ENCODE peak calls at places on chromosomes 1 and 21, in ten cellular contexts. I is stimulated activated naive B cell treated with anti-CD40 and anti-IgM and Interleukin-4, amounts not matched to agents 10 μg/mL and 1 μg/mL and 100 μg/mL, for 72 hours; S is T follicular helper cell; A is fibroblast of the conjunctiva; V is islet precursor cell; X is caudate nucleus; C is GM04504; B is stimulated activated CD8-positive, alpha-beta memory T cell treated with anti-CD3 and anti-CD28 coated beads, Interleukin-15, amount 100 ng/mL, for 1 hour; R is activated CD8-positive, alpha-beta memory T cell treated with anti-CD3 and anti-CD28 coated beads for 4 hours; Z is HTR-8/SVneo. O is an unnamed sample.

GRCh38 chr1:63688302-63688701 is 85.5 kb upstream of the ROR1 start:
- DNase-seq in V (no peak), Z (no peak), I (no peak), S (no peak), B (no peak), R (no peak), C (no peak), A (no peak), X (no peak), O (no peak)

GRCh38 chr1:2085080-2085479 is 34.9 kb downstream of the PRKCZ start:
- DNase-seq in C (no peak), I (no peak), Z (no peak), V (no peak), S (no peak), B (no peak), A (no peak), X (peak; percentile 52), R (no peak), O (no peak)

GRCh38 chr1:145892486-145893087 is 6.9 kb upstream of the ANKRD35 start:
- DNase-seq in C (no peak), S (no peak), B (no peak), I (no peak), V (no peak), Z (no peak), R (no peak), A (no peak), X (no peak), O (no peak)

GRCh38 chr1:22673486-22674409 is 20.7 kb downstream of the C1QB start:
- DNase-seq in B (no peak), V (no peak), R (no peak), S (no peak), I (no peak), X (no peak), C (peak; percentile 24), A (peak; percentile 42), Z (peak; percentile 41), O (peak; percentile 59)

GRCh38 chr21:43585924-43586411 is 73.3 kb downstream of the HSF2BP start:
- DNase-seq in Z (peak; percentile 90), S (no peak), C (peak; percentile 97), X (no peak), A (peak; percentile 97), I (no peak), R (no peak), V (peak; percentile 94), B (no peak), O (peak; percentile 90)

GRCh38 chr1:95863086-95863485 is 629.1 kb downstream of the RWDD3 start:
- DNase-seq in C (no peak), V (no peak), R (no peak), A (no peak), X (no peak), S (no peak), I (no peak), B (no peak), Z (no peak), O (no peak)

GRCh38 chr1:110084226-110085078 is 14.0 kb upstream of the ALX3 start:
- DNase-seq in X (no peak), I (peak; percentile 28), R (no peak), B (no peak), S (no peak), C (no peak), A (no peak), V (no peak), Z (no peak), O (no peak)

GRCh38 chr1:32455958-32456357 is 8.9 kb upstream of the ZBTB8B start:
- DNase-seq in X (no peak), R (no peak), S (no peak), Z (no peak), I (no peak), A (no peak), C (no peak), V (no peak), B (no peak), O (no peak)

GRCh38 chr1:214427871-214428277 is 123.5 kb downstream of the PTPN14 start:
- DNase-seq in X (no peak), A (no peak), B (peak; percentile 6), V (peak; percentile 90), I (peak; percentile 47), Z (peak; percentile 86), S (peak; percentile 20), R (peak; percentile 26), C (peak; percentile 85), O (peak; percentile 60)

GRCh38 chr1:153572569-153573015 is 6.9 kb upstream of the S100A2 start:
- DNase-seq in V (peak; percentile 85), C (peak; percentile 85), I (peak; percentile 61), Z (peak; percentile 80), A (peak; percentile 70), X (peak; percentile 82), B (no peak), S (peak; percentile 24), R (no peak), O (peak; percentile 74)

GRCh38 chr1:3037281-3038040 is 16.2 kb downstream of the ACTRT2 start:
- DNase-seq in B (no peak), A (no peak), X (no peak), V (no peak), I (no peak), R (no peak), Z (no peak), S (no peak), C (no peak), O (no peak)

GRCh38 chr1:172356620-172357019 is 63.9 kb upstream of the C1orf105 start:
- DNase-seq in I (no peak), B (no peak), A (no peak), Z (no peak), C (peak; percentile 36), X (no peak), R (no peak), V (no peak), S (no peak), O (no peak)

GRCh38 chr1:19683351-19683750 is 18.7 kb downstream of the HTR6 start:
- DNase-seq in V (no peak), C (no peak), I (no peak), X (no peak), S (no peak), B (no peak), Z (no peak), A (no peak), R (no peak), O (no peak)

GRCh38 chr1:117815926-117816325 is 113.5 kb downstream of the GDAP2 start:
- DNase-seq in R (no peak), S (no peak), X (no peak), V (no peak), B (no peak), A (no peak), I (no peak), C (no peak), Z (no peak), O (no peak)

O was measured in SJCRH30.